ENCODE peak calls at places on chromosome 1, in four cellular contexts. R is body of pancreas, T is lung, U is transverse colon. Z is an unnamed sample.
A peak's percentile ranks its signal among the peaks of the same experiment; 100 is the strongest.

GRCh38 chr1:110616587-110616986 is 10.4 kb upstream of the KCNA2 start:
- DNase-seq in T (no peak), R (no peak), U (no peak), Z (peak; percentile 31)

GRCh38 chr1:150537732-150538684 is 11.2 kb upstream of the ADAMTSL4 start:
- DNase-seq in T (no peak), R (peak; percentile 27), U (no peak), Z (no peak)

GRCh38 chr1:240804475-240804874 is 192.5 kb upstream of the GREM2 start:
- DNase-seq in U (no peak), R (no peak), T (no peak), Z (no peak)

GRCh38 chr1:77370588-77371306 is 88.9 kb downstream of the AK5 start:
- DNase-seq in U (no peak), T (no peak), R (no peak), Z (no peak)

GRCh38 chr1:218361298-218362065 is 16.3 kb downstream of the TGFB2 start:
- DNase-seq in R (no peak), T (no peak), U (no peak), Z (no peak)

GRCh38 chr1:24683713-24684162 is 40.6 kb downstream of the SRRM1 start:
- DNase-seq in U (no peak), R (peak; percentile 28), T (no peak), Z (peak; percentile 97)

GRCh38 chr1:159831696-159832225 is 5.1 kb downstream of the SLAMF8 start:
- DNase-seq in R (no peak), U (no peak), T (no peak), Z (peak; percentile 22)

GRCh38 chr1:118132000-118132399 is 53.0 kb downstream of the SPAG17 start:
- DNase-seq in U (no peak), T (no peak), R (no peak), Z (no peak)

GRCh38 chr1:31931241-31932225 is 6.6 kb downstream of the PTP4A2 start:
- DNase-seq in U (no peak), R (no peak), T (no peak), Z (no peak)

GRCh38 chr1:230760360-230760827 is 13.2 kb downstream of the CAPN9 start:
- DNase-seq in R (no peak), U (peak; percentile 28), T (no peak), Z (no peak)

GRCh38 chr1:248102847-248103246 is 7.9 kb downstream of the OR2L13 start:
- DNase-seq in R (no peak), U (no peak), T (no peak), Z (no peak)

GRCh38 chr1:150151291-150152181 is 1.8 kb downstream of the PLEKHO1 start:
- DNase-seq in R (no peak), T (no peak), U (peak; percentile 63), Z (peak; percentile 56)

GRCh38 chr1:94974224-94974623 is 47.3 kb upstream of the CNN3 start:
- DNase-seq in R (no peak), T (no peak), U (no peak), Z (no peak)

GRCh38 chr1:112263464-112263863 is 132.6 kb upstream of the CTTNBP2NL start:
- DNase-seq in U (no peak), R (no peak), T (no peak), Z (no peak)

GRCh38 chr1:222247811-222248310 is 300.0 kb downstream of the HHIPL2 start:
- DNase-seq in U (no peak), R (no peak), T (no peak), Z (no peak)

GRCh38 chr1:222339371-222339947 is 208.4 kb downstream of the HHIPL2 start:
- DNase-seq in U (no peak), T (no peak), R (no peak), Z (no peak)

GRCh38 chr1:2574350-2574749 is 12.2 kb upstream of the PRXL2B start:
- DNase-seq in U (no peak), T (no peak), R (no peak), Z (no peak)

GRCh38 chr1:247180581-247180980 is 8.8 kb upstream of the ZNF124 start:
- DNase-seq in T (no peak), U (no peak), R (no peak), Z (no peak)

GRCh38 chr1:147171399-147172167 is 687 bp downstream of the PRKAB2 start:
- DNase-seq in U (peak; percentile 13), T (no peak), R (no peak), Z (peak; percentile 27)

GRCh38 chr1:99758073-99758511 is 8.3 kb downstream of the FRRS1 start:
- DNase-seq in R (no peak), T (no peak), U (no peak), Z (peak; percentile 49)

GRCh38 chr1:72177711-72178110 is 104.6 kb downstream of the NEGR1 start:
- DNase-seq in T (no peak), U (no peak), R (no peak), Z (no peak)

GRCh38 chr1:168170552-168171508 is 7.9 kb upstream of the TIPRL start:
- DNase-seq in U (no peak), R (no peak), T (no peak), Z (no peak)

GRCh38 chr1:217590598-217590997 is 40.3 kb downstream of the GPATCH2 start:
- DNase-seq in R (no peak), T (no peak), U (no peak), Z (peak; percentile 90)

GRCh38 chr1:214455971-214456867 is 95.2 kb downstream of the PTPN14 start:
- DNase-seq in U (no peak), R (no peak), T (no peak), Z (no peak)

GRCh38 chr1:214460304-214460916 is 91.0 kb downstream of the PTPN14 start:
- DNase-seq in U (no peak), T (no peak), R (no peak), Z (no peak)

GRCh38 chr1:214459895-214460294 is 91.5 kb downstream of the PTPN14 start:
- DNase-seq in R (peak; percentile 52), T (no peak), U (no peak), Z (no peak)

GRCh38 chr1:214461305-214461704 is 90.1 kb downstream of the PTPN14 start:
- DNase-seq in U (no peak), T (no peak), R (no peak), Z (no peak)

GRCh38 chr1:214458541-214458940 is 92.9 kb downstream of the PTPN14 start:
- DNase-seq in T (no peak), R (no peak), U (no peak), Z (no peak)
- H3K4me1 ChIP-seq in T (peaks cover 12% of the 10 kb centered on the region), R (peaks cover 12% of the 10 kb centered on the region), U (no peaks in the 10 kb centered on the region), Z (no peaks in the 10 kb centered on the region)

DNA sequence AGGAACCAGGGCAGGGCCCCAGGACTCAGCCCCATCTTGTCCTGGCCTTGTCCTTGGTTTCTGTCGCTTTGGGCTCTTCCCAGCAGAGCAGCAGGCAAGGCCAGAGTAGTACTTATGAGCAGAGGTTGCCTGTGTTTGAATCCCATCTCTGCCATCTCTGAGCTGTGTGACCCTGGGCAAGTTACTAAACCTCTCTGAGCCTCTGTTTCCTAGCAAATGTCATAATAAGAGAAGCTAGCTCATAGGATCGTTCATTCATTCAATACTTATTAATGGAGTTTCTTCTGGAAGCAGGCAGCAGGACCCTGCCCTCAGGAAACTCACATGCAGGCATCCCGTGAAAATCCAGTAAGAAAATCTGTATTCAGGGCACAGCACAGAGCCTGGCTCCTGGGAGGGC is 84.3 kb downstream of the FBXO2 start:
- DNase-seq in T (no peak), R (no peak), U (no peak), Z (no peak)
- H3K4me1 ChIP-seq in T (no peaks in the 10 kb centered on the region), R (no peaks in the 10 kb centered on the region), U (no peaks in the 10 kb centered on the region), Z (no peaks in the 10 kb centered on the region)

DNA sequence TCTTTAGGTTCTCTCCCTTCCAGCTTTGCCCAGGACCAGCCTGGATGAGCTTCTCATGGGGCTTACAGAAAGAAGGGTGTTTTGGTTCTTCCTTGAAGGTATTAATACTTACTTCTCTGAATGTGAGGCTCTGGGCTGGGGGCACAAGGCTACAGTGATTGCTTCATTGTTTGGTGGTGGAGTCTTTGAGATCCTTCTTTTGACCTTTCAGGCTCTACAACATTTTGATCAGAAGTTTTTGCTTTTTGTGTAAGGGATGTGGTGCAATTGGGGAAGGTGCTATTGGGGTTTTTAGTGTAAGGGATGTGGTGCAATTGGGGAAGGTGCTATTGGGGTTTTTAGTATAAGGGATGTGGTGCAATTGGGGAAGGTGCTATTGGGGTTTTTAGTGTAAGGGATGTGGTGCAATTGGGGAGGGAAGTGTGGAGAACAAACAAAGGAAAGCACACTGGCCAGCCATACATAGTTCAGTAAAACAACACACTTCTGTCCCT is 103.6 kb upstream of the IVNS1ABP start:
- DNase-seq in T (no peak), R (no peak), U (no peak), Z (peak; percentile 56)
- H3K4me1 ChIP-seq in T (no peaks in the 10 kb centered on the region), R (no peaks in the 10 kb centered on the region), U (no peaks in the 10 kb centered on the region), Z (no peaks in the 10 kb centered on the region)

DNA sequence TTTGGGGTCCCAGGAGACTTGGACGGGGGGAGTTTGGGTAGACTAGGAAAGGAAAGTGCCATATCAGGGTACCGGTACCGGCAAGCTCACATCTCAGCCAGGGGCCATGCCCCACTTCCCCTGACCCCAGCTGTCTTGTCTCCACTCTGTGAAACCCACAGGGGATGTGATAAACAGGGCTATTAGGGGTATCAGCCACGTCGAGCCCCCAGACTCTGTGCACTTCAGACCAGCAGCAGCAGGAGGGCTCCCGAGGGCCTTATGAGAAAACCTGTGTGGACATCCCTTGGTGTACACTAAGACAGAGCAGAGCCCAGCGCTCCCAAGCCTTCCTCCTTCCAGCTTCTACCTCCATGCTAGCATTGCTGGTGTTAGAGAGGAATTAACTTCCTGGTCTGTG is 46.3 kb downstream of the TNNT2 start:
- DNase-seq in T (no peak), R (no peak), U (no peak), Z (no peak)
- H3K4me1 ChIP-seq in T (no peaks in the 10 kb centered on the region), R (no peaks in the 10 kb centered on the region), U (no peaks in the 10 kb centered on the region), Z (no peaks in the 10 kb centered on the region)

DNA sequence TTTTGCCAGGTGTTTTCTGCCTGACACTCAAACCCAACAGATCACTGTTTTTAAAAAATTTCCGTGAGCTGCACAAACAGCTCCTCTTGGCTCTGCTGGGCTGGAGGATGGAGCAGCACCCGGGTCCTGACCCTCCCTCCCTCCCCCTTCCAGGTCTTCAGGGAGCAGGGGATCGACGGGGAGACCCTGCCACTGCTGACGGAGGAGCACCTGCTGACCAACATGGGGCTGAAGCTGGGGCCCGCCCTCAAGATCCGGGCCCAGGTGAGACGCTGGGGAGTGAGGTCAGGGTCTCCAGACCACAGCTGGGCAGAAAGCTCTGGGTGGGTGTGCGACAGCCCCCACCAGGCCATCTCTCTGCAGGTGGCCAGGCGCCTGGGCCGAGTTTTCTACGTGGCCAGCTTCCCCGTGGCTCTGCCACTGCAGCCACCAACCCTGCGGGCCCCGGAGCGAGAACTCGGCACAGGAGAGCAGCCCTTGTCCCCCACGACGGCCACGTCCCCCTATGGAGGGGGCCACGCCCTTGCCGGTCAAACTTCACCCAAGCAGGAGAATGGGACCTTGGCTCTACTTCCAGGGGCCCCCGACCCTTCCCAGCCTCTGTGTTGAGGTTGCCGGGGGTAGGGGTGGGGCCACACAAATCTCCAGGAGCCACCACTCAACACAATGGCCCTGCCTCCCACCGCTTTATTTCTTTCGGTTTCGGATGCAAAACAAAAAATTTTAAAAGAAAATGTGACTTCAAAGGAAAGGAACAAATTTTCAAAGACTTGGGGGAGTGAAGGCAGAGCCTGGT is 15.3 kb downstream of the NOC2L start:
- DNase-seq in R (no peak), T (no peak), U (no peak), Z (no peak)
- H3K4me1 ChIP-seq in R (peaks cover 39% of the 10 kb centered on the region), T (no peaks in the 10 kb centered on the region), U (peaks cover 41% of the 10 kb centered on the region), Z (peaks cover 2% of the 10 kb centered on the region)